ENCODE peak calls at places on chromosomes 6 and 20, in ten cellular contexts. One of them, this sample, is unnamed.

GRCh38 chr6:37171141-37171969 is 1.4 kb downstream of the PIM1 start:
- DNase-seq in IMR-90: peak
- DNase-seq in iris pigment epithelial cell: peak
- DNase-seq in activated gamma-delta T cell treated with Interleukin-2 at 50 U/mL for 16 hours: no peak
- DNase-seq in activated naive CD4-positive, alpha-beta T cell treated with anti-CD3 and anti-CD28 coated beads for 36 hours: peak
- DNase-seq in iPS DF 6.9: no peak
- DNase-seq in D341Med: no peak
- DNase-seq in SJSA1: peak
- DNase-seq in GM18507: no peak
- DNase-seq in cardiac fibroblast: peak
- DNase-seq in this sample: peak

GRCh38 chr6:71733970-71734899 is 152.1 kb upstream of the RIMS1 start:
- DNase-seq in IMR-90: peak
- DNase-seq in iris pigment epithelial cell: no peak
- DNase-seq in activated gamma-delta T cell treated with Interleukin-2 at 50 U/mL for 16 hours: no peak
- DNase-seq in activated naive CD4-positive, alpha-beta T cell treated with anti-CD3 and anti-CD28 coated beads for 36 hours: no peak
- DNase-seq in iPS DF 6.9: no peak
- DNase-seq in D341Med: no peak
- DNase-seq in SJSA1: no peak
- DNase-seq in GM18507: no peak
- DNase-seq in cardiac fibroblast: peak
- DNase-seq in this sample: no peak

GRCh38 chr6:10659697-10660348 is 34.6 kb downstream of the C6orf52 start:
- DNase-seq in IMR-90: no peak
- DNase-seq in iris pigment epithelial cell: no peak
- DNase-seq in activated gamma-delta T cell treated with Interleukin-2 at 50 U/mL for 16 hours: no peak
- DNase-seq in activated naive CD4-positive, alpha-beta T cell treated with anti-CD3 and anti-CD28 coated beads for 36 hours: no peak
- DNase-seq in iPS DF 6.9: no peak
- DNase-seq in D341Med: no peak
- DNase-seq in SJSA1: no peak
- DNase-seq in GM18507: no peak
- DNase-seq in cardiac fibroblast: no peak
- DNase-seq in this sample: no peak

GRCh38 chr20:38449046-38449445 is 13.9 kb upstream of the SNHG17 start:
- DNase-seq in IMR-90: no peak
- DNase-seq in iris pigment epithelial cell: no peak
- DNase-seq in activated gamma-delta T cell treated with Interleukin-2 at 50 U/mL for 16 hours: no peak
- DNase-seq in activated naive CD4-positive, alpha-beta T cell treated with anti-CD3 and anti-CD28 coated beads for 36 hours: no peak
- DNase-seq in iPS DF 6.9: no peak
- DNase-seq in D341Med: no peak
- DNase-seq in SJSA1: no peak
- DNase-seq in GM18507: no peak
- DNase-seq in cardiac fibroblast: no peak
- DNase-seq in this sample: no peak

GRCh38 chr20:39328347-39328746 is 366.2 kb downstream of the DHX35 start:
- DNase-seq in IMR-90: no peak
- DNase-seq in iris pigment epithelial cell: no peak
- DNase-seq in activated gamma-delta T cell treated with Interleukin-2 at 50 U/mL for 16 hours: no peak
- DNase-seq in activated naive CD4-positive, alpha-beta T cell treated with anti-CD3 and anti-CD28 coated beads for 36 hours: no peak
- DNase-seq in iPS DF 6.9: no peak
- DNase-seq in D341Med: no peak
- DNase-seq in SJSA1: no peak
- DNase-seq in GM18507: no peak
- DNase-seq in cardiac fibroblast: no peak
- DNase-seq in this sample: no peak

GRCh38 chr20:53805895-53806384 is 212.3 kb upstream of the ZNF217 start:
- DNase-seq in IMR-90: peak
- DNase-seq in iris pigment epithelial cell: peak
- DNase-seq in activated gamma-delta T cell treated with Interleukin-2 at 50 U/mL for 16 hours: no peak
- DNase-seq in activated naive CD4-positive, alpha-beta T cell treated with anti-CD3 and anti-CD28 coated beads for 36 hours: no peak
- DNase-seq in iPS DF 6.9: no peak
- DNase-seq in D341Med: no peak
- DNase-seq in SJSA1: peak
- DNase-seq in GM18507: no peak
- DNase-seq in cardiac fibroblast: peak
- DNase-seq in this sample: peak

GRCh38 chr6:136959471-136959891 is 37.4 kb downstream of the SLC35D3 start:
- DNase-seq in IMR-90: no peak
- DNase-seq in iris pigment epithelial cell: no peak
- DNase-seq in activated gamma-delta T cell treated with Interleukin-2 at 50 U/mL for 16 hours: no peak
- DNase-seq in activated naive CD4-positive, alpha-beta T cell treated with anti-CD3 and anti-CD28 coated beads for 36 hours: no peak
- DNase-seq in iPS DF 6.9: no peak
- DNase-seq in D341Med: no peak
- DNase-seq in SJSA1: no peak
- DNase-seq in GM18507: no peak
- DNase-seq in cardiac fibroblast: no peak
- DNase-seq in this sample: no peak

GRCh38 chr6:75893776-75894152 is 144.7 kb downstream of the MYO6 start:
- DNase-seq in IMR-90: no peak
- DNase-seq in iris pigment epithelial cell: no peak
- DNase-seq in activated gamma-delta T cell treated with Interleukin-2 at 50 U/mL for 16 hours: no peak
- DNase-seq in activated naive CD4-positive, alpha-beta T cell treated with anti-CD3 and anti-CD28 coated beads for 36 hours: no peak
- DNase-seq in iPS DF 6.9: no peak
- DNase-seq in D341Med: no peak
- DNase-seq in SJSA1: no peak
- DNase-seq in GM18507: no peak
- DNase-seq in cardiac fibroblast: no peak
- DNase-seq in this sample: no peak

GRCh38 chr20:1979116-1979778 is 14.6 kb downstream of the PDYN start:
- DNase-seq in IMR-90: no peak
- DNase-seq in iris pigment epithelial cell: peak
- DNase-seq in activated gamma-delta T cell treated with Interleukin-2 at 50 U/mL for 16 hours: no peak
- DNase-seq in activated naive CD4-positive, alpha-beta T cell treated with anti-CD3 and anti-CD28 coated beads for 36 hours: no peak
- DNase-seq in iPS DF 6.9: no peak
- DNase-seq in D341Med: no peak
- DNase-seq in SJSA1: no peak
- DNase-seq in GM18507: no peak
- DNase-seq in cardiac fibroblast: no peak
- DNase-seq in this sample: no peak

GRCh38 chr6:28922004-28922840 is 1.6 kb downstream of the TRIM27 start:
- DNase-seq in IMR-90: peak
- DNase-seq in iris pigment epithelial cell: peak
- DNase-seq in activated gamma-delta T cell treated with Interleukin-2 at 50 U/mL for 16 hours: no peak
- DNase-seq in activated naive CD4-positive, alpha-beta T cell treated with anti-CD3 and anti-CD28 coated beads for 36 hours: peak
- DNase-seq in iPS DF 6.9: no peak
- DNase-seq in D341Med: no peak
- DNase-seq in SJSA1: peak
- DNase-seq in GM18507: no peak
- DNase-seq in cardiac fibroblast: peak
- DNase-seq in this sample: peak

GRCh38 chr20:64104667-64105451 is 2.5 kb downstream of the NPBWR2 start:
- DNase-seq in IMR-90: no peak
- DNase-seq in iris pigment epithelial cell: no peak
- DNase-seq in activated gamma-delta T cell treated with Interleukin-2 at 50 U/mL for 16 hours: no peak
- DNase-seq in activated naive CD4-positive, alpha-beta T cell treated with anti-CD3 and anti-CD28 coated beads for 36 hours: peak
- DNase-seq in iPS DF 6.9: no peak
- DNase-seq in D341Med: no peak
- DNase-seq in SJSA1: no peak
- DNase-seq in GM18507: no peak
- DNase-seq in cardiac fibroblast: no peak
- DNase-seq in this sample: no peak

GRCh38 chr6:38813026-38813425 is 97.9 kb downstream of the DNAH8 start:
- DNase-seq in IMR-90: no peak
- DNase-seq in iris pigment epithelial cell: no peak
- DNase-seq in activated gamma-delta T cell treated with Interleukin-2 at 50 U/mL for 16 hours: no peak
- DNase-seq in activated naive CD4-positive, alpha-beta T cell treated with anti-CD3 and anti-CD28 coated beads for 36 hours: no peak
- DNase-seq in iPS DF 6.9: no peak
- DNase-seq in D341Med: no peak
- DNase-seq in SJSA1: no peak
- DNase-seq in GM18507: no peak
- DNase-seq in cardiac fibroblast: no peak
- DNase-seq in this sample: no peak

GRCh38 chr6:169968541-169969270 is 217.3 kb downstream of the ERMARD start:
- DNase-seq in IMR-90: no peak
- DNase-seq in iris pigment epithelial cell: no peak
- DNase-seq in activated gamma-delta T cell treated with Interleukin-2 at 50 U/mL for 16 hours: no peak
- DNase-seq in activated naive CD4-positive, alpha-beta T cell treated with anti-CD3 and anti-CD28 coated beads for 36 hours: no peak
- DNase-seq in iPS DF 6.9: no peak
- DNase-seq in D341Med: no peak
- DNase-seq in SJSA1: no peak
- DNase-seq in GM18507: no peak
- DNase-seq in cardiac fibroblast: no peak
- DNase-seq in this sample: no peak

GRCh38 chr6:31794866-31795615 is 511 bp downstream of the VARS1 start:
- DNase-seq in IMR-90: no peak
- DNase-seq in iris pigment epithelial cell: peak
- DNase-seq in activated gamma-delta T cell treated with Interleukin-2 at 50 U/mL for 16 hours: no peak
- DNase-seq in activated naive CD4-positive, alpha-beta T cell treated with anti-CD3 and anti-CD28 coated beads for 36 hours: no peak
- DNase-seq in iPS DF 6.9: no peak
- DNase-seq in D341Med: peak
- DNase-seq in SJSA1: peak
- DNase-seq in GM18507: no peak
- DNase-seq in cardiac fibroblast: no peak
- DNase-seq in this sample: no peak

GRCh38 chr20:37344506-37345338 is 1.2 kb upstream of the SRC start:
- DNase-seq in IMR-90: no peak
- DNase-seq in iris pigment epithelial cell: no peak
- DNase-seq in activated gamma-delta T cell treated with Interleukin-2 at 50 U/mL for 16 hours: no peak
- DNase-seq in activated naive CD4-positive, alpha-beta T cell treated with anti-CD3 and anti-CD28 coated beads for 36 hours: no peak
- DNase-seq in iPS DF 6.9: no peak
- DNase-seq in D341Med: peak
- DNase-seq in SJSA1: no peak
- DNase-seq in GM18507: no peak
- DNase-seq in cardiac fibroblast: no peak
- DNase-seq in this sample: no peak

GRCh38 chr6:142827356-142827755 is 117.6 kb downstream of the HIVEP2 start:
- DNase-seq in IMR-90: no peak
- DNase-seq in iris pigment epithelial cell: no peak
- DNase-seq in activated gamma-delta T cell treated with Interleukin-2 at 50 U/mL for 16 hours: no peak
- DNase-seq in activated naive CD4-positive, alpha-beta T cell treated with anti-CD3 and anti-CD28 coated beads for 36 hours: no peak
- DNase-seq in iPS DF 6.9: no peak
- DNase-seq in D341Med: no peak
- DNase-seq in SJSA1: no peak
- DNase-seq in GM18507: no peak
- DNase-seq in cardiac fibroblast: no peak
- DNase-seq in this sample: no peak

GRCh38 chr20:63702751-63703470 is 4.9 kb downstream of the ARFRP1 start:
- DNase-seq in IMR-90: no peak
- DNase-seq in iris pigment epithelial cell: no peak
- DNase-seq in activated gamma-delta T cell treated with Interleukin-2 at 50 U/mL for 16 hours: peak
- DNase-seq in activated naive CD4-positive, alpha-beta T cell treated with anti-CD3 and anti-CD28 coated beads for 36 hours: no peak
- DNase-seq in iPS DF 6.9: no peak
- DNase-seq in D341Med: peak
- DNase-seq in SJSA1: no peak
- DNase-seq in GM18507: no peak
- DNase-seq in cardiac fibroblast: no peak
- DNase-seq in this sample: no peak

GRCh38 chr6:34490390-34491090 is 24.7 kb downstream of the PACSIN1 start:
- DNase-seq in IMR-90: no peak
- DNase-seq in iris pigment epithelial cell: no peak
- DNase-seq in activated gamma-delta T cell treated with Interleukin-2 at 50 U/mL for 16 hours: no peak
- DNase-seq in activated naive CD4-positive, alpha-beta T cell treated with anti-CD3 and anti-CD28 coated beads for 36 hours: no peak
- DNase-seq in iPS DF 6.9: no peak
- DNase-seq in D341Med: peak
- DNase-seq in SJSA1: no peak
- DNase-seq in GM18507: no peak
- DNase-seq in cardiac fibroblast: no peak
- DNase-seq in this sample: no peak

GRCh38 chr20:634526-634925 is 18.5 kb downstream of the SRXN1 start:
- DNase-seq in IMR-90: no peak
- DNase-seq in iris pigment epithelial cell: no peak
- DNase-seq in activated gamma-delta T cell treated with Interleukin-2 at 50 U/mL for 16 hours: no peak
- DNase-seq in activated naive CD4-positive, alpha-beta T cell treated with anti-CD3 and anti-CD28 coated beads for 36 hours: no peak
- DNase-seq in iPS DF 6.9: no peak
- DNase-seq in D341Med: peak
- DNase-seq in SJSA1: no peak
- DNase-seq in GM18507: no peak
- DNase-seq in cardiac fibroblast: no peak
- DNase-seq in this sample: no peak

GRCh38 chr20:45913105-45913504 is 1.1 kb upstream of the PLTP start:
- DNase-seq in IMR-90: peak
- DNase-seq in iris pigment epithelial cell: peak
- DNase-seq in activated gamma-delta T cell treated with Interleukin-2 at 50 U/mL for 16 hours: no peak
- DNase-seq in activated naive CD4-positive, alpha-beta T cell treated with anti-CD3 and anti-CD28 coated beads for 36 hours: no peak
- DNase-seq in iPS DF 6.9: no peak
- DNase-seq in D341Med: no peak
- DNase-seq in SJSA1: no peak
- DNase-seq in GM18507: no peak
- DNase-seq in cardiac fibroblast: peak
- DNase-seq in this sample: peak

GRCh38 chr20:1883986-1884385 is 11.2 kb upstream of the SIRPA start:
- DNase-seq in IMR-90: no peak
- DNase-seq in iris pigment epithelial cell: no peak
- DNase-seq in activated gamma-delta T cell treated with Interleukin-2 at 50 U/mL for 16 hours: no peak
- DNase-seq in activated naive CD4-positive, alpha-beta T cell treated with anti-CD3 and anti-CD28 coated beads for 36 hours: no peak
- DNase-seq in iPS DF 6.9: no peak
- DNase-seq in D341Med: no peak
- DNase-seq in SJSA1: no peak
- DNase-seq in GM18507: no peak
- DNase-seq in cardiac fibroblast: no peak
- DNase-seq in this sample: no peak

GRCh38 chr20:4633780-4634179 is 87.9 kb upstream of the PRND start:
- DNase-seq in IMR-90: peak
- DNase-seq in iris pigment epithelial cell: peak
- DNase-seq in activated gamma-delta T cell treated with Interleukin-2 at 50 U/mL for 16 hours: no peak
- DNase-seq in activated naive CD4-positive, alpha-beta T cell treated with anti-CD3 and anti-CD28 coated beads for 36 hours: no peak
- DNase-seq in iPS DF 6.9: no peak
- DNase-seq in D341Med: no peak
- DNase-seq in SJSA1: no peak
- DNase-seq in GM18507: no peak
- DNase-seq in cardiac fibroblast: peak
- DNase-seq in this sample: peak

GRCh38 chr6:12075067-12075563 is 63.0 kb downstream of the HIVEP1 start:
- DNase-seq in IMR-90: no peak
- DNase-seq in iris pigment epithelial cell: peak
- DNase-seq in activated gamma-delta T cell treated with Interleukin-2 at 50 U/mL for 16 hours: no peak
- DNase-seq in activated naive CD4-positive, alpha-beta T cell treated with anti-CD3 and anti-CD28 coated beads for 36 hours: peak
- DNase-seq in iPS DF 6.9: no peak
- DNase-seq in D341Med: no peak
- DNase-seq in SJSA1: no peak
- DNase-seq in GM18507: no peak
- DNase-seq in cardiac fibroblast: peak
- DNase-seq in this sample: peak

GRCh38 chr6:14544689-14545088 is 427.1 kb downstream of the CD83 start:
- DNase-seq in IMR-90: no peak
- DNase-seq in iris pigment epithelial cell: no peak
- DNase-seq in activated gamma-delta T cell treated with Interleukin-2 at 50 U/mL for 16 hours: no peak
- DNase-seq in activated naive CD4-positive, alpha-beta T cell treated with anti-CD3 and anti-CD28 coated beads for 36 hours: no peak
- DNase-seq in iPS DF 6.9: no peak
- DNase-seq in D341Med: no peak
- DNase-seq in SJSA1: no peak
- DNase-seq in GM18507: no peak
- DNase-seq in cardiac fibroblast: no peak
- DNase-seq in this sample: no peak

GRCh38 chr6:53067307-53067706 is 2.1 kb downstream of the FBXO9 start:
- DNase-seq in IMR-90: peak
- DNase-seq in iris pigment epithelial cell: peak
- DNase-seq in activated gamma-delta T cell treated with Interleukin-2 at 50 U/mL for 16 hours: no peak
- DNase-seq in activated naive CD4-positive, alpha-beta T cell treated with anti-CD3 and anti-CD28 coated beads for 36 hours: no peak
- DNase-seq in iPS DF 6.9: no peak
- DNase-seq in D341Med: no peak
- DNase-seq in SJSA1: no peak
- DNase-seq in GM18507: no peak
- DNase-seq in cardiac fibroblast: no peak
- DNase-seq in this sample: no peak

GRCh38 chr6:167832497-167833395 is 6.0 kb downstream of the AFDN start:
- DNase-seq in IMR-90: peak
- DNase-seq in iris pigment epithelial cell: peak
- DNase-seq in activated gamma-delta T cell treated with Interleukin-2 at 50 U/mL for 16 hours: no peak
- DNase-seq in activated naive CD4-positive, alpha-beta T cell treated with anti-CD3 and anti-CD28 coated beads for 36 hours: no peak
- DNase-seq in iPS DF 6.9: no peak
- DNase-seq in D341Med: no peak
- DNase-seq in SJSA1: no peak
- DNase-seq in GM18507: no peak
- DNase-seq in cardiac fibroblast: peak
- DNase-seq in this sample: no peak

GRCh38 chr20:49185071-49185757 is 2.9 kb downstream of the STAU1 start:
- DNase-seq in IMR-90: no peak
- DNase-seq in iris pigment epithelial cell: no peak
- DNase-seq in activated gamma-delta T cell treated with Interleukin-2 at 50 U/mL for 16 hours: no peak
- DNase-seq in activated naive CD4-positive, alpha-beta T cell treated with anti-CD3 and anti-CD28 coated beads for 36 hours: no peak
- DNase-seq in iPS DF 6.9: no peak
- DNase-seq in D341Med: no peak
- DNase-seq in SJSA1: no peak
- DNase-seq in GM18507: no peak
- DNase-seq in cardiac fibroblast: no peak
- DNase-seq in this sample: no peak

This sample was measured in ELR.